ENCODE peak calls at places on chromosomes 12 and 14, in six cellular contexts. H is HT1080; P is effector memory CD8-positive, alpha-beta T cell; U is body of pancreas; L is NCI-H1105 treated with DMSO at 0.1 percent for 48 hours; C is foreskin fibroblast. D is an unnamed sample.

GRCh38 chr14:103282932-103283331 is 51.1 kb upstream of the EIF5 start:
- DNase-seq in H (no peak), L (no peak), C (no peak), P (no peak), U (no peak), D (no peak)

GRCh38 chr12:50394469-50395029 is 1.9 kb downstream of the FAM186A start:
- DNase-seq in H (peak; percentile 46), P (no peak), C (peak; percentile 43), U (no peak), L (no peak), D (no peak)

GRCh38 chr12:28027947-28028724 is 55.6 kb upstream of the PTHLH start:
- DNase-seq in C (peak; percentile 39), L (no peak), U (no peak), H (peak; percentile 45), P (no peak), D (no peak)

GRCh38 chr14:73472182-73473114 is 14.1 kb upstream of the NUMB start:
- DNase-seq in U (peak; percentile 28), C (peak; percentile 81), L (peak; percentile 84), H (peak; percentile 68), P (peak; percentile 14), D (no peak)

GRCh38 chr14:63179383-63179782 is 24.9 kb upstream of the RHOJ start:
- DNase-seq in L (no peak), U (no peak), H (no peak), C (no peak), P (no peak), D (no peak)

GRCh38 chr12:54220092-54220557 is 31.3 kb upstream of the SMUG1 start:
- DNase-seq in P (peak; percentile 57), L (peak; percentile 34), U (peak; percentile 66), H (peak; percentile 82), C (peak; percentile 85), D (peak; percentile 65)

GRCh38 chr12:131365821-131366260 is 345.0 kb upstream of the SFSWAP start:
- DNase-seq in C (no peak), H (no peak), P (no peak), U (no peak), L (no peak), D (no peak)

GRCh38 chr12:113196996-113197395 is 11.5 kb downstream of the RITA1 start:
- DNase-seq in U (peak; percentile 85), P (peak; percentile 44), L (peak; percentile 56), C (peak; percentile 90), H (peak; percentile 85), D (no peak)

GRCh38 chr14:104657563-104658324 is 31.7 kb upstream of the INF2 start:
- DNase-seq in C (no peak), L (no peak), U (peak; percentile 87), P (no peak), H (no peak), D (no peak)

GRCh38 chr14:91835197-91835919 is 32.0 kb downstream of the TC2N start:
- DNase-seq in U (peak; percentile 24), P (no peak), L (peak; percentile 14), H (no peak), C (no peak), D (no peak)

D was measured in activated CD4-positive, CD25-positive, alpha-beta regulatory T cell treated with anti-CD3 and anti-CD28 coated beads, Interleukin-2, amount 50 U/mL, for 72 hours.